ENCODE peak calls at places on chromosomes 1 and 21, in five cellular contexts. H, D, W, Y and R are unnamed samples. For H4K20me1, the result is how much of the 10 kb centered on the place peaks cover.

GRCh38 chr1:102234753-102235359 is 238.1 kb upstream of the OLFM3 start:
- DNase-seq in H (no peak), W (no peak), D (no peak), Y (no peak), R (no peak)

GRCh38 chr1:12501661-12502060 is 116.3 kb downstream of the DHRS3 start:
- DNase-seq in D (no peak), W (peak), H (no peak), Y (peak), R (no peak)

GRCh38 chr1:60343736-60344135 is 270.2 kb upstream of the C1orf87 start:
- DNase-seq in Y (peak), H (no peak), D (no peak), W (no peak), R (no peak)

GRCh38 chr1:74953622-74954021 is 180.6 kb upstream of the LHX8 start:
- DNase-seq in Y (peak), D (peak), H (no peak), W (no peak), R (no peak)

GRCh38 chr1:172533511-172534116 is 664 bp downstream of the SUCO start:
- DNase-seq in D (peak), H (peak), Y (peak), W (peak), R (peak)

GRCh38 chr1:53063744-53064515 is 1.9 kb downstream of the PODN start:
- DNase-seq in Y (no peak), D (no peak), W (no peak), H (no peak), R (no peak)

GRCh38 chr1:76066390-76066789 is 8.2 kb upstream of the ST6GALNAC3 start:
- DNase-seq in Y (peak), D (no peak), W (peak), H (no peak), R (no peak)

GRCh38 chr21:44372616-44373015 is 19.2 kb downstream of the TRPM2 start:
- DNase-seq in D (no peak), Y (no peak), H (no peak), W (no peak), R (no peak)

GRCh38 chr1:27591622-27592021 is 12.3 kb downstream of the AHDC1 start:
- DNase-seq in Y (no peak), W (no peak), D (no peak), H (no peak), R (no peak)

GRCh38 chr1:3319874-3320245 is 134.6 kb upstream of the ARHGEF16 start:
- DNase-seq in H (peak), Y (peak), D (peak), W (peak), R (peak)

GRCh38 chr1:99481391-99481996 is 164.4 kb upstream of the PALMD start:
- DNase-seq in H (peak), W (peak), Y (peak), D (peak), R (peak)

GRCh38 chr1:26409191-26409751 is 1.3 kb upstream of the LIN28A start:
- DNase-seq in D (no peak), W (no peak), Y (no peak), H (no peak), R (peak)

GRCh38 chr1:172275478-172275877 is 145.0 kb upstream of the C1orf105 start:
- DNase-seq in H (no peak), W (no peak), D (no peak), Y (no peak), R (no peak)

GRCh38 chr1:160291248-160292220 is 6.6 kb upstream of the PEX19 start:
- DNase-seq in W (peak), H (peak), Y (peak), D (peak), R (peak)

GRCh38 chr21:33940164-33940563 is 24.6 kb upstream of the ATP5PO start:
- DNase-seq in D (no peak), W (no peak), Y (no peak), H (no peak), R (no peak)

GRCh38 chr1:203326830-203327683 is 21.7 kb downstream of the BTG2 start:
- DNase-seq in H (peak), D (peak), Y (peak), W (peak), R (peak)

GRCh38 chr21:44603109-44603875 is 2.9 kb downstream of the KRTAP10-7 start:
- DNase-seq in D (no peak), Y (no peak), W (no peak), H (no peak), R (no peak)

GRCh38 chr1:234398849-234399381 is 25.7 kb downstream of the COA6 start:
- DNase-seq in Y (peak), W (peak), H (no peak), D (peak), R (no peak)

GRCh38 chr1:193661385-193661784 is 475.0 kb upstream of the B3GALT2 start:
- DNase-seq in W (no peak), Y (no peak), D (no peak), H (no peak), R (no peak)

GRCh38 chr1:179921472-179921871 is 33.1 kb upstream of the CEP350 start:
- DNase-seq in D (no peak), W (no peak), Y (no peak), H (no peak), R (no peak)

GRCh38 chr1:200037904-200038644 is 10.6 kb downstream of the NR5A2 start:
- DNase-seq in Y (no peak), H (no peak), D (no peak), W (no peak), R (no peak)

GRCh38 chr1:18384477-18384876 is 96.3 kb upstream of the KLHDC7A start:
- DNase-seq in D (no peak), H (no peak), Y (no peak), W (no peak), R (no peak)

DNA sequence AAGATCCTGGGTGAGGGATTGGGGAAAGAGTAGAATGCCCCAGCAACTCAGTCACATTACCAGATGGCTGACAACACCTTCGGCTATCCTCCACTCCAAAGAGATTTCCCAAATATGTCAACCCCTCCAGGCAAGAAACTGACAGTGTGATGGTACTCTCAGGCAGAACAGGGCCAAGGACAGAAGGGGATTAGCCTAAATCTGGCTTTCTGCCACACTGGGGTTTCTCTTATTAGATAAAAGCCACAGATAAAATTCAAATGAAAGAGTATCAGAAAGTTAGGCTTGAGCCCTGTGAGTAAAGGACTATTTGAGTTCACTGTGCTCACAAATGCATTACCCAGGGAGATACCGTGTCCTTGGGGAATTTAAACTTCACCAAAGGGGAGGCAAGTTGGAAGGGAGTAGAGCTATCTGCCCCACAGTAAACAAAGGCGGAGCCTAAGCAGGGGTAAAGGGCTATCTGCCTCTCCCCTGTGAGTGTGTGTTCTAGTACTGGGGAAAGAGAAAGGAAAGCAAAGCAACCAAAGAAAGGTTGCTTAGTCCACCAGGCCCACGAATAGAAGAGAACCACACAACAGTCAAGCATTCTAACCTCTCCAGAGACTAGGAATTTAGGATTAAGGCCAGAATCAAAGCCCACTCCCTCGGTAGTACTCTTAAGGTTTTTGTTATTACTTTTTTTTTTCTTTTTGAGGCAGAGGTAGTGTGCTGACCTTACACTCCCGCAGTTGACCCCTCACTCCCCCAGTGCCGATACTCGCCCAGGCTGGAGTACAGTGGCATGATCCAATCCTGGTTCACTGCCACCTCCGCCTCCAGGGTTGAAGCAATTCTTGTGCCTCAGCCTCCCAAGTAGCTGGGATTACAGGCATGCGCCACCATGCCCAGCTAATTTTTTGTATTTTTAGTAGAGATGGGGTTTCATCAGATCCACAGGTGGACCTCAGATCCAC is 12.8 kb downstream of the TPM3 start:
- DNase-seq in W (no peak), D (no peak), H (peak), Y (no peak), R (no peak)
- H4K20me1 ChIP-seq in W (under half), D (half or more), H (half or more), Y (half or more), R (under half)

GRCh38 chr1:1900883-1901640 is 10.2 kb upstream of the GNB1 start:
- DNase-seq in W (no peak), D (no peak), Y (no peak), H (no peak), R (no peak)

GRCh38 chr1:1901641-1902294 is 10.9 kb upstream of the GNB1 start:
- DNase-seq in Y (no peak), D (no peak), H (no peak), W (no peak), R (no peak)

GRCh38 chr1:1899266-1899966 is 8.5 kb upstream of the GNB1 start:
- DNase-seq in Y (peak), W (no peak), D (no peak), H (no peak), R (peak)

GRCh38 chr1:1898246-1898933 is 7.5 kb upstream of the GNB1 start:
- DNase-seq in D (no peak), W (no peak), Y (no peak), H (no peak), R (no peak)

DNA sequence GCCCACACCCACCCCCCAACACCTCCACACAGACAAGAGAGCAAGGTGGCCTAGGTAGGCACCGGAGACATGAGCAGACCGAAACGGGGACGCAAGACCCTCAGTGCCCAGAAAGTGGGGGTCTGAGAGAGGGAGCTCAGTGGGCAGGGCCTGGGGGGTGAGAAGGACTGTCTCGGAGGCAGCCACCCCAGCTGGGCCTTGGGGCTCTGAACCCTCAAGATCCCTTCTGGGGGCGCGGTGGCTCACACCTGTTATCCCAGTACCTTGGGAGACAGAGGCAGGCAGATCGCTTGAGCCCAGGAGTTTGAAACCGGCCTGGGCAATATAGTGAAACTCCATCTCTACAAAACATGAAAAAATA is 9.1 kb upstream of the GNB1 start:
- DNase-seq in Y (no peak), D (no peak), H (no peak), W (no peak), R (no peak)
- TF ChIP-seq CTCF in Y (no peak), D (no peak), H (no peak), W (no peak), R (no peak)

DNA sequence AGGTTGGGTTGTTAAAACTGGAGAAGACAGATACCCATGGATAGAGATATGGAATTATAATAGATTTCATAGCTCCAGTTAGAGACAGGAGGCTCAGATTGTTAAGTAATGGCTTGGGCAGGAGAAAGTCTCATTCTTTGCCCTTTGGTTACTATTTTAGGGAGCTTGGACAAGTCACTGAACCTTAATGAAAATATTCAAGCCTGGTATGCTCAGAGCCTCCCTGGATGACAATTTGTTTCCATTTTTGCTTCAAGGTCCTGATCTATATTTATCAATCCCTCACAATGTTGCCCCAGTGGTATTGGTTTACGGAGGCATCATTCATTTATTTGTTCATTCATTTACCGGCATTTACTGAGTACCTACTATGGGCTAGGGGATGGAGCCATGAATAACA is 37.5 kb downstream of the RCSD1 start:
- DNase-seq in Y (no peak), W (no peak), D (no peak), H (no peak), R (no peak)
- H4K20me1 ChIP-seq in Y (under half), W (under half), D (under half), H (under half), R (under half)

GRCh38 chr1:216111842-216112241 is 311.4 kb downstream of the USH2A start:
- DNase-seq in Y (peak), H (no peak), D (peak), W (no peak), R (no peak)
- TF ChIP-seq CTCF in Y (peak), H (no peak), D (peak), W (no peak), R (peak)

GRCh38 chr1:114150016-114150415 is 3.7 kb downstream of the SYT6 start:
- DNase-seq in H (no peak), W (no peak), Y (no peak), D (no peak), R (no peak)
- H4K20me1 ChIP-seq in H (under half), W (under half), Y (under half), D (under half), R (under half)

GRCh38 chr1:106194206-106194605 is 862.3 kb upstream of the PRMT6 start:
- DNase-seq in D (no peak), Y (no peak), W (no peak), H (no peak), R (no peak)

GRCh38 chr1:106185089-106185488 is 871.4 kb upstream of the PRMT6 start:
- DNase-seq in Y (no peak), H (no peak), W (no peak), D (no peak), R (no peak)

GRCh38 chr1:106189780-106190179 is 866.7 kb upstream of the PRMT6 start:
- DNase-seq in D (no peak), H (no peak), Y (no peak), W (no peak), R (no peak)
- TF ChIP-seq CTCF in D (no peak), H (no peak), Y (peak), W (no peak), R (no peak)

GRCh38 chr21:41873426-41873825 is 5.7 kb downstream of the PRDM15 start:
- DNase-seq in D (no peak), W (no peak), Y (no peak), H (no peak), R (no peak)

GRCh38 chr21:41874611-41875010 is 4.5 kb downstream of the PRDM15 start:
- DNase-seq in H (no peak), D (no peak), W (no peak), Y (no peak), R (peak)

GRCh38 chr21:41876396-41876795 is 2.7 kb downstream of the PRDM15 start:
- DNase-seq in Y (no peak), H (no peak), D (no peak), W (no peak), R (peak)

GRCh38 chr21:41876928-41877652 is 2.1 kb downstream of the PRDM15 start:
- DNase-seq in D (no peak), H (no peak), Y (no peak), W (no peak), R (peak)

GRCh38 chr21:41875086-41875485 is 4.1 kb downstream of the PRDM15 start:
- DNase-seq in D (no peak), H (no peak), Y (no peak), W (no peak), R (no peak)
- H4K20me1 ChIP-seq in D (under half), H (under half), Y (under half), W (under half), R (under half)

GRCh38 chr1:6347641-6348487 is 45.7 kb downstream of the ACOT7 start:
- DNase-seq in D (peak), W (no peak), H (peak), Y (peak), R (peak)
- TF ChIP-seq CTCF in D (peak), W (peak), H (peak), Y (peak), R (peak)